ENCODE peak calls at places on chromosomes 3 and 15, in seven cellular contexts. One of them, this sample, is unnamed.

GRCh38 chr15:37122703-37123102 is 22.4 kb upstream of the MEIS2 start:
- DNase-seq in body of pancreas: no peak
- DNase-seq in adrenal gland: peak; percentile 26
- DNase-seq in sigmoid colon: peak; percentile 79
- DNase-seq in uterus: no peak
- DNase-seq in GM12892: no peak
- DNase-seq in A549: no peak
- DNase-seq in this sample: no peak

GRCh38 chr3:46926447-46926846 is 48.9 kb downstream of the PTH1R start:
- DNase-seq in body of pancreas: peak; percentile 2
- DNase-seq in adrenal gland: no peak
- DNase-seq in sigmoid colon: peak; percentile 44
- DNase-seq in uterus: peak; percentile 9
- DNase-seq in GM12892: no peak
- DNase-seq in A549: no peak
- DNase-seq in this sample: no peak

GRCh38 chr3:164723396-164723795 is 354.9 kb downstream of the SI start:
- DNase-seq in body of pancreas: no peak
- DNase-seq in adrenal gland: no peak
- DNase-seq in sigmoid colon: no peak
- DNase-seq in uterus: no peak
- DNase-seq in GM12892: no peak
- DNase-seq in A549: no peak
- DNase-seq in this sample: no peak

GRCh38 chr3:126855374-126855773 is 127.5 kb upstream of the PLXNA1 start:
- DNase-seq in body of pancreas: no peak
- DNase-seq in adrenal gland: no peak
- DNase-seq in sigmoid colon: peak; percentile 38
- DNase-seq in uterus: no peak
- DNase-seq in GM12892: no peak
- DNase-seq in A549: no peak
- DNase-seq in this sample: no peak

GRCh38 chr3:129783470-129783869 is 110.0 kb downstream of the TMCC1 start:
- DNase-seq in body of pancreas: no peak
- DNase-seq in adrenal gland: no peak
- DNase-seq in sigmoid colon: no peak
- DNase-seq in uterus: no peak
- DNase-seq in GM12892: no peak
- DNase-seq in A549: no peak
- DNase-seq in this sample: no peak

GRCh38 chr3:11154953-11155325 is 646 bp downstream of the HRH1 start:
- DNase-seq in body of pancreas: no peak
- DNase-seq in adrenal gland: no peak
- DNase-seq in sigmoid colon: no peak
- DNase-seq in uterus: peak; percentile 23
- DNase-seq in GM12892: no peak
- DNase-seq in A549: no peak
- DNase-seq in this sample: no peak

GRCh38 chr3:167716920-167717319 is 17.8 kb downstream of the PDCD10 start:
- DNase-seq in body of pancreas: peak; percentile 20
- DNase-seq in adrenal gland: no peak
- DNase-seq in sigmoid colon: no peak
- DNase-seq in uterus: no peak
- DNase-seq in GM12892: no peak
- DNase-seq in A549: no peak
- DNase-seq in this sample: no peak

GRCh38 chr15:53830707-53831386 is 71.4 kb upstream of the WDR72 start:
- DNase-seq in body of pancreas: peak; percentile 16
- DNase-seq in adrenal gland: no peak
- DNase-seq in sigmoid colon: no peak
- DNase-seq in uterus: no peak
- DNase-seq in GM12892: no peak
- DNase-seq in A549: no peak
- DNase-seq in this sample: no peak

GRCh38 chr3:193826126-193826795 is 233.3 kb downstream of the OPA1 start:
- DNase-seq in body of pancreas: peak; percentile 75
- DNase-seq in adrenal gland: peak; percentile 78
- DNase-seq in sigmoid colon: no peak
- DNase-seq in uterus: no peak
- DNase-seq in GM12892: no peak
- DNase-seq in A549: no peak
- DNase-seq in this sample: peak; percentile 48

GRCh38 chr15:61155741-61156700 is 73.1 kb downstream of the RORA start:
- DNase-seq in body of pancreas: peak; percentile 15
- DNase-seq in adrenal gland: no peak
- DNase-seq in sigmoid colon: peak; percentile 86
- DNase-seq in uterus: peak; percentile 75
- DNase-seq in GM12892: no peak
- DNase-seq in A549: no peak
- DNase-seq in this sample: no peak

GRCh38 chr3:108298056-108298455 is 1.7 kb downstream of the HHLA2 start:
- DNase-seq in body of pancreas: no peak
- DNase-seq in adrenal gland: no peak
- DNase-seq in sigmoid colon: no peak
- DNase-seq in uterus: no peak
- DNase-seq in GM12892: no peak
- DNase-seq in A549: no peak
- DNase-seq in this sample: no peak

GRCh38 chr3:108292905-108293328 is 3.4 kb upstream of the HHLA2 start:
- DNase-seq in body of pancreas: no peak
- DNase-seq in adrenal gland: no peak
- DNase-seq in sigmoid colon: no peak
- DNase-seq in uterus: no peak
- DNase-seq in GM12892: no peak
- DNase-seq in A549: no peak
- DNase-seq in this sample: no peak

GRCh38 chr3:108293858-108294257 is 2.5 kb upstream of the HHLA2 start:
- DNase-seq in body of pancreas: no peak
- DNase-seq in adrenal gland: no peak
- DNase-seq in sigmoid colon: no peak
- DNase-seq in uterus: no peak
- DNase-seq in GM12892: no peak
- DNase-seq in A549: no peak
- DNase-seq in this sample: no peak

GRCh38 chr3:108297636-108298035 is 1.3 kb downstream of the HHLA2 start:
- DNase-seq in body of pancreas: peak; percentile 95
- DNase-seq in adrenal gland: peak; percentile 17
- DNase-seq in sigmoid colon: no peak
- DNase-seq in uterus: no peak
- DNase-seq in GM12892: no peak
- DNase-seq in A549: no peak
- DNase-seq in this sample: no peak

GRCh38 chr3:108296239-108296638 is at the start of gene HHLA2:
- DNase-seq in body of pancreas: peak; percentile 34
- DNase-seq in adrenal gland: no peak
- DNase-seq in sigmoid colon: no peak
- DNase-seq in uterus: no peak
- DNase-seq in GM12892: no peak
- DNase-seq in A549: no peak
- DNase-seq in this sample: no peak
- TF ChIP-seq POLR2A in body of pancreas: no peak
- TF ChIP-seq POLR2A in adrenal gland: no peak
- TF ChIP-seq POLR2A in sigmoid colon: no peak
- TF ChIP-seq POLR2A in uterus: no peak
- TF ChIP-seq POLR2A in GM12892: no peak
- TF ChIP-seq POLR2A in A549: no peak
- TF ChIP-seq POLR2A in this sample: no peak

GRCh38 chr15:63049747-63050439 is 7.3 kb downstream of the TPM1 start:
- DNase-seq in body of pancreas: no peak
- DNase-seq in adrenal gland: no peak
- DNase-seq in sigmoid colon: no peak
- DNase-seq in uterus: no peak
- DNase-seq in GM12892: no peak
- DNase-seq in A549: no peak
- DNase-seq in this sample: peak; percentile 75
- TF ChIP-seq POLR2A in body of pancreas: no peak
- TF ChIP-seq POLR2A in adrenal gland: no peak
- TF ChIP-seq POLR2A in sigmoid colon: no peak
- TF ChIP-seq POLR2A in uterus: no peak
- TF ChIP-seq POLR2A in GM12892: no peak
- TF ChIP-seq POLR2A in A549: no peak
- TF ChIP-seq POLR2A in this sample: no peak

DNA sequence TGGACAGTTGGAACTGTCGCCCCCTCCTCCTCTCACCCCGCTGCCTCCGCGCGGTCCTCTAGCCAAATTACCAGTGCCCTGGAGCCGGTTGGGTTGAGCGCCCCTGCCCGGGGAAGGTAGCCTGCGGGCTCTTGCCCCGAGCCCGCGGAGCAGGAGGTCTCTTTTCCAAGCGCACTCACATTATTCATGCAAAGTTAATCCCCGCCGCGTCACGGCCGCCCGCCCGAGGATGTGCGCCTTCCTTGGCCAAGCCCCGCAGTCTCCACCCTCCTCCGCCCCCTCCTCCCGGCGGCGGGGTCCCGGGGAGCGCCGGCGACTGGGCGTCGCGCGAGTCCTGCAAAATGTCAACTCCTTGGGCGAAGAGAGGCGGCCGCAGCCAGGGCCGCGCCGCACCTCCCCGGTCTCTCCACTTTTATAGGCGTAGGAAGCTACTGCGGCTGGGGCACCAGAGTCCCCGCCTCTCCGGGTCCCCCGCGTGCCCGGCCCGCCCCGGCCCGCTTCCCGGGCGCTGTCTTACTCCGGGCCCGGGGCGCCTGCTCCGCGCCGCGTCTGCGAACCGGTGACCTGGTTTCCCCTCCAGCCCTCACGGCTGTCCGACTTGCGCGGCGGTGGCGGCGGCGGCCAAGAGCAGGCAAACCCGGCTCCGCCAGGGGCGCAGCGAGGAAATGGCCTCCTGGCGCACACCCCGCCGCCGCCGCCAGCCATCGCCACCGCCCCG is at the start of gene THRB:
- DNase-seq in body of pancreas: peak; percentile 77
- DNase-seq in adrenal gland: peak; percentile 82
- DNase-seq in sigmoid colon: peak; percentile 87
- DNase-seq in uterus: peak; percentile 66
- DNase-seq in GM12892: peak; percentile 37
- DNase-seq in A549: peak; percentile 68
- DNase-seq in this sample: peak; percentile 47
- TF ChIP-seq POLR2A in body of pancreas: peak; percentile 68
- TF ChIP-seq POLR2A in adrenal gland: peak; percentile 75
- TF ChIP-seq POLR2A in sigmoid colon: peak; percentile 38
- TF ChIP-seq POLR2A in uterus: peak; percentile 43
- TF ChIP-seq POLR2A in GM12892: no peak
- TF ChIP-seq POLR2A in A549: no peak
- TF ChIP-seq POLR2A in this sample: peak; percentile 66

DNA sequence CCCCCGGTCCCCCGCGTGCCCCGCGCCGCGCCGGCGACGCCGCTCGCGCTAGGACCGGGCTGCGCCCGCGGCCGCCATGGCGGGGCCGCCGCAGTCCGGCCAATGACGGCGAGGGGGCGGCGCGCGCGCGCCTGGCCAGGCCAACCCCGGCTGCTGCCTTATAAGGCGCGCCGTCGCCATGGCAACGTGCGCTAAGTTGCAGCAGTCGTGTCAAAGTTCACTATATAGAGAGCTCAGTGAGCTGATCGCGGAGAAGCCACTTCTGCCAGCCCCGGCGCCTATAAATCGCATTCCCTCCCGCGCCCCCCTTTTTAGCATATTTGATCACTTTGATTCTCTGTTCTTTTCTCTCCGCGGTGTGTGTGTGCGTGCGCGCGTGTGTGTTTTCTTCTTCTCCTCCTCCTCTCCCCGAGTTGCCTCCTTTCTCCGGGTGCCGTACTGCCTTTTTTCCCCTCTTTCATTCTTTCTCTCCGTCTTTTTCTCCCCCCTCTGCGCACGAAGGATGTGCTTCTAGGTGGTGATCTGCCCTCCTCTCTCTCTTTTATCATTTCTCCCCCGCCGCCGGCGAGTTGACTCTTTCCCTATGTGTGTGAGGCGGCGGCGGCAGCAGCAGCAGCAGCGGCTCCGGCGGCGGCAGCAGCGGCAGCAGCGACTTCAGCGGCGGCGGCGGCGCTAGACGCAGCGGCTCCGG is at the start of gene NR2F2:
- DNase-seq in body of pancreas: peak; percentile 99
- DNase-seq in adrenal gland: peak; percentile 98
- DNase-seq in sigmoid colon: peak; percentile 99
- DNase-seq in uterus: peak; percentile 96
- DNase-seq in GM12892: peak; percentile 53
- DNase-seq in A549: peak; percentile 91
- DNase-seq in this sample: peak; percentile 81
- TF ChIP-seq POLR2A in body of pancreas: peak; percentile 81
- TF ChIP-seq POLR2A in adrenal gland: peak; percentile 97
- TF ChIP-seq POLR2A in sigmoid colon: peak; percentile 94
- TF ChIP-seq POLR2A in uterus: peak; percentile 96
- TF ChIP-seq POLR2A in GM12892: no peak
- TF ChIP-seq POLR2A in A549: peak; percentile 63
- TF ChIP-seq POLR2A in this sample: no peak

DNA sequence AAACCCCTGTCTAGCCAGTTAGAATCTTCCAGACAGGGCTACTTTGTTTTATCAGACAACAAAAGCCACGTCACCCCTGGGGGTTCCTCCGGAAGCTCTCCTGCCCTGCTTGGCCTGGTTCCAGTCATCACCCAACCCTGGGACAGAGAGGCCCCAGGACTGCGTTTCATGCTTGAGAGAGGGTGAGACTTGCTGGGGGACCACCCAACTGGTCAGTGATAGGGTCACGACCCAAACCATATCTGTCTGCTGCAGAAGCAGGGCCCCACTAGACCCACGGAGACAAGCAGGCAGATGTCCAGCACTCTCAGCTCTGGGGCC is 1.2 kb downstream of the NT5DC2 start:
- DNase-seq in body of pancreas: no peak
- DNase-seq in adrenal gland: peak; percentile 53
- DNase-seq in sigmoid colon: peak; percentile 71
- DNase-seq in uterus: peak; percentile 22
- DNase-seq in GM12892: peak; percentile 65
- DNase-seq in A549: no peak
- DNase-seq in this sample: peak; percentile 93
- TF ChIP-seq POLR2A in body of pancreas: no peak
- TF ChIP-seq POLR2A in adrenal gland: no peak
- TF ChIP-seq POLR2A in sigmoid colon: no peak
- TF ChIP-seq POLR2A in uterus: no peak
- TF ChIP-seq POLR2A in GM12892: no peak
- TF ChIP-seq POLR2A in A549: no peak
- TF ChIP-seq POLR2A in this sample: peak; percentile 26

GRCh38 chr3:136752327-136753111 is at the start of gene STAG1:
- DNase-seq in body of pancreas: peak; percentile 99
- DNase-seq in adrenal gland: peak; percentile 99
- DNase-seq in sigmoid colon: peak; percentile 99
- DNase-seq in uterus: peak; percentile 99
- DNase-seq in GM12892: peak; percentile 81
- DNase-seq in A549: peak; percentile 63
- DNase-seq in this sample: peak; percentile 99
- TF ChIP-seq POLR2A in body of pancreas: peak; percentile 92
- TF ChIP-seq POLR2A in adrenal gland: peak; percentile 97
- TF ChIP-seq POLR2A in sigmoid colon: peak; percentile 33
- TF ChIP-seq POLR2A in uterus: peak; percentile 85
- TF ChIP-seq POLR2A in GM12892: peak; percentile 90
- TF ChIP-seq POLR2A in A549: peak; percentile 27
- TF ChIP-seq POLR2A in this sample: peak; percentile 97

DNA sequence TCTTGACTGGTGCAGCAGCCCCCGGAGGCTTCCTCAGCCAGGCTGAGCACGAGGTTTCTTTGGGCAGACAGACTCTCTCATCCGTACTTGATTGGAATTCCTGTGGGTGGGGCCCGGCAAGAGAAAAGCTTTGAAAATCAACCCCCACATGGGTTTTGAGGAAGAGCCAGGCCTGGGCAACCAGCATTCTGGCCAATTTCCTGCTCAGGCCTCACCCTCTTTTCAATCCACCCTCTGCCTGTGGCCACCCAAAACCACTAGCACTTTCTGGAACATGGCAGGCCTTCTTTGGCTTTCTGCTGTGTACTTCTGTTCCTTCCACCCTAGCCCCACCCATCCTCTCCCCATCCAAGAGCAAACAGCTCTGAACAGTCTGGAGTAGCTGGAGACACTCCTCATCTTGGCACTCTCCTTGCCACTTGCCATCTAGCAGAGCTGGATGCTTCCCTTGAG is 5.9 kb downstream of the MYO5C start:
- DNase-seq in body of pancreas: no peak
- DNase-seq in adrenal gland: no peak
- DNase-seq in sigmoid colon: no peak
- DNase-seq in uterus: no peak
- DNase-seq in GM12892: no peak
- DNase-seq in A549: no peak
- DNase-seq in this sample: no peak
- TF ChIP-seq POLR2A in body of pancreas: no peak
- TF ChIP-seq POLR2A in adrenal gland: no peak
- TF ChIP-seq POLR2A in sigmoid colon: no peak
- TF ChIP-seq POLR2A in uterus: no peak
- TF ChIP-seq POLR2A in GM12892: no peak
- TF ChIP-seq POLR2A in A549: no peak
- TF ChIP-seq POLR2A in this sample: no peak